ENCODE peak calls at places on chromosome 5, in ten cellular contexts. U, S, D, K, A, C, I, W, V and G are unnamed samples.
A peak's percentile ranks its signal among the peaks of the same experiment; 100 is the strongest.

GRCh38 chr5:164475339-164475977 is 970.0 kb downstream of the MAT2B start:
- DNase-seq in V (no peak), S (no peak), U (peak; percentile 26), A (no peak), W (no peak), C (no peak), K (no peak), D (peak; percentile 3), I (no peak), G (no peak)

GRCh38 chr5:20248102-20248501 is 260.1 kb upstream of the CDH18 start:
- DNase-seq in V (no peak), C (no peak), D (no peak), U (no peak), I (no peak), S (no peak), W (no peak), K (no peak), A (no peak), G (no peak)

GRCh38 chr5:82381591-82381990 is 103.4 kb upstream of the RPS23 start:
- DNase-seq in U (no peak), V (no peak), S (no peak), C (no peak), D (no peak), K (no peak), I (no peak), W (no peak), A (no peak), G (no peak)

GRCh38 chr5:150345716-150346115 is 11.8 kb upstream of the TCOF1 start:
- DNase-seq in S (no peak), U (no peak), C (no peak), A (no peak), K (no peak), I (no peak), V (no peak), D (no peak), W (no peak), G (no peak)

GRCh38 chr5:110631236-110631635 is 95.2 kb downstream of the TMEM232 start:
- DNase-seq in U (no peak), D (no peak), C (no peak), I (no peak), K (no peak), V (no peak), A (no peak), W (no peak), S (no peak), G (no peak)

GRCh38 chr5:12320331-12320730 is 416.1 kb upstream of the CTNND2 start:
- DNase-seq in A (no peak), I (no peak), S (no peak), W (no peak), D (no peak), U (no peak), V (no peak), C (no peak), K (no peak), G (no peak)

GRCh38 chr5:79702606-79703380 is 13.2 kb downstream of the CMYA5 start:
- DNase-seq in A (no peak), V (no peak), W (no peak), S (peak; percentile 24), D (no peak), K (no peak), U (peak; percentile 60), C (no peak), I (no peak), G (no peak)

GRCh38 chr5:163565931-163566608 is 60.7 kb downstream of the MAT2B start:
- DNase-seq in C (peak; percentile 27), I (no peak), S (no peak), K (no peak), V (peak; percentile 84), A (no peak), U (peak; percentile 22), D (peak; percentile 21), W (no peak), G (peak; percentile 12)

GRCh38 chr5:76691470-76692273 is 24.3 kb upstream of the F2R start:
- DNase-seq in V (no peak), D (no peak), I (no peak), U (no peak), K (no peak), S (no peak), W (no peak), A (no peak), C (no peak), G (peak; percentile 5)

GRCh38 chr5:86864022-86864421 is 246.3 kb downstream of the COX7C start:
- DNase-seq in V (no peak), W (no peak), D (no peak), S (no peak), U (no peak), K (no peak), A (no peak), C (no peak), I (no peak), G (no peak)

GRCh38 chr5:168740055-168740820 is 161.1 kb upstream of the PANK3 start:
- DNase-seq in W (peak; percentile 83), C (no peak), U (no peak), A (no peak), I (no peak), S (no peak), D (no peak), V (no peak), K (no peak), G (no peak)

GRCh38 chr5:73820321-73820720 is 194.3 kb downstream of the ARHGEF28 start:
- DNase-seq in I (no peak), S (no peak), C (peak; percentile 30), D (no peak), V (no peak), K (no peak), U (no peak), W (no peak), A (no peak), G (no peak)

GRCh38 chr5:81825237-81825636 is 74.3 kb upstream of the SSBP2 start:
- DNase-seq in K (no peak), U (peak; percentile 74), S (peak; percentile 21), W (peak; percentile 88), V (no peak), C (no peak), A (peak; percentile 44), D (no peak), I (no peak), G (no peak)

GRCh38 chr5:143008809-143009521 is 238.8 kb downstream of the ARHGAP26 start:
- DNase-seq in S (no peak), I (no peak), C (no peak), V (no peak), K (peak; percentile 79), D (peak; percentile 34), U (peak; percentile 89), W (no peak), A (peak; percentile 50), G (no peak)

GRCh38 chr5:26192496-26192895 is 845.9 kb downstream of the CDH9 start:
- DNase-seq in A (no peak), D (no peak), K (no peak), S (peak; percentile 1), V (no peak), U (peak; percentile 47), W (no peak), I (no peak), C (no peak), G (no peak)

GRCh38 chr5:98157368-98157767 is 616.1 kb upstream of the RGMB start:
- DNase-seq in D (no peak), A (no peak), I (no peak), V (no peak), S (no peak), C (no peak), U (no peak), K (no peak), W (no peak), G (no peak)
- TF ChIP-seq CTCF in D (no peak), A (no peak), I (no peak), V (no peak), S (no peak), C (no peak), U (no peak), K (no peak), W (no peak), G (no peak)

DNA sequence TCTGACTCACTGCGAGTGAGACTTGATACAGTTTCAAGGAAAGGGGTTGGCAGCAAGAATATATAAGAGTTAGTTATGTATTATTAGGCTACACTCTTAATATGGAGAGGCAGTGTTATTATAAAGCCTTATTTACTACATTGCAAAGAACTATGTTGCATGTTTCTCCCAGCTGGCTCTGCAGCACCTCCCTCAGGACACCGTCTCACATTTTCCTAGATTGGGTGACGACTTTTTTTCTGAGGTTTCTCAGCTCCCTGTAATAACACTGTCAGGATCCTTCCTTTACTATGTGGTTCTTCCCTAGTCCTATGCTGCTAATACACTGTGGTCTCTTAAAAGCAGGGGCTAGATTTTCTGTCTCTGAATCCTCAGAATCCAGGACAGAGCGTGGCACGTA is 153.7 kb downstream of the INSYN2B start:
- DNase-seq in V (no peak), C (no peak), W (no peak), D (no peak), A (no peak), S (no peak), U (no peak), K (no peak), I (no peak), G (no peak)
- TF ChIP-seq CTCF in V (no peak), C (no peak), W (no peak), D (no peak), A (no peak), S (peak; percentile 7), U (no peak), K (peak; percentile 23), I (peak; percentile 43), G (no peak)

GRCh38 chr5:45225571-45226031 is 416.9 kb downstream of the MRPS30 start:
- DNase-seq in U (no peak), D (no peak), A (no peak), K (no peak), I (no peak), V (peak; percentile 64), W (no peak), C (no peak), S (no peak), G (no peak)
- TF ChIP-seq CTCF in U (no peak), D (no peak), A (no peak), K (peak; percentile 15), I (no peak), V (no peak), W (no peak), C (no peak), S (no peak), G (no peak)

GRCh38 chr5:6943749-6944148 is 230.5 kb downstream of the TENT4A start:
- DNase-seq in W (no peak), I (no peak), C (no peak), V (no peak), S (no peak), D (no peak), K (no peak), A (no peak), U (no peak), G (no peak)

GRCh38 chr5:6949230-6949629 is 236.0 kb downstream of the TENT4A start:
- DNase-seq in C (no peak), K (no peak), A (no peak), I (no peak), W (no peak), V (no peak), U (no peak), S (no peak), D (no peak), G (no peak)

GRCh38 chr5:6950250-6950649 is 237.0 kb downstream of the TENT4A start:
- DNase-seq in K (no peak), U (no peak), D (no peak), W (no peak), I (no peak), C (no peak), S (no peak), A (no peak), V (no peak), G (no peak)

GRCh38 chr5:6950872-6951271 is 237.6 kb downstream of the TENT4A start:
- DNase-seq in W (no peak), V (no peak), D (no peak), A (no peak), K (no peak), C (no peak), U (no peak), I (no peak), S (no peak), G (no peak)

GRCh38 chr5:6948562-6948961 is 235.3 kb downstream of the TENT4A start:
- DNase-seq in D (no peak), S (no peak), C (no peak), U (no peak), W (no peak), V (no peak), I (no peak), A (no peak), K (no peak), G (no peak)
- TF ChIP-seq CTCF in D (no peak), S (no peak), C (no peak), U (no peak), W (no peak), V (no peak), I (no peak), A (no peak), K (no peak), G (no peak)